ENCODE peak calls at places on chromosomes 13 and 19, in five cellular contexts. G, T, F, S and C are unnamed samples.

GRCh38 chr19:35894342-35894741 is 6.0 kb downstream of the NFKBID start:
- DNase-seq in G (no peak), T (no peak), F (no peak), S (no peak), C (no peak)

GRCh38 chr13:19586904-19587634 is 25.7 kb upstream of the TPTE2 start:
- DNase-seq in G (peak; percentile 26), T (no peak), F (peak; percentile 79), S (peak; percentile 34), C (peak; percentile 52)

GRCh38 chr13:36101157-36101556 is 30.0 kb downstream of the DCLK1 start:
- DNase-seq in G (no peak), T (no peak), F (no peak), S (no peak), C (no peak)

GRCh38 chr19:19488041-19488874 is 27.1 kb downstream of the TSSK6 start:
- DNase-seq in G (peak; percentile 16), T (no peak), F (no peak), S (no peak), C (no peak)

GRCh38 chr13:99220199-99220931 is 19.7 kb downstream of the UBAC2 start:
- DNase-seq in G (no peak), T (no peak), F (no peak), S (no peak), C (peak; percentile 68)

GRCh38 chr13:47555235-47555634 is 445.8 kb downstream of the SUCLA2 start:
- DNase-seq in G (no peak), T (no peak), F (no peak), S (peak; percentile 51), C (no peak)

GRCh38 chr13:28346136-28346535 is 148.8 kb downstream of the FLT1 start:
- DNase-seq in G (no peak), T (no peak), F (no peak), S (peak; percentile 38), C (no peak)

GRCh38 chr19:17289489-17289888 is 7.8 kb downstream of the ANKLE1 start:
- DNase-seq in G (peak; percentile 85), T (no peak), F (peak; percentile 80), S (peak; percentile 90), C (no peak)

GRCh38 chr19:22634450-22634827 is 315 bp downstream of the ZNF492 start:
- DNase-seq in G (peak; percentile 50), T (no peak), F (no peak), S (no peak), C (no peak)

GRCh38 chr19:46955114-46955812 is 64.4 kb upstream of the NPAS1 start:
- DNase-seq in G (peak; percentile 74), T (no peak), F (peak; percentile 31), S (peak; percentile 52), C (peak; percentile 43)

GRCh38 chr19:47351545-47351944 is 2.4 kb downstream of the DHX34 start:
- DNase-seq in G (peak; percentile 37), T (no peak), F (peak; percentile 54), S (peak; percentile 27), C (peak; percentile 14)

GRCh38 chr19:19475845-19476828 is 39.2 kb downstream of the TSSK6 start:
- DNase-seq in G (peak; percentile 31), T (no peak), F (peak; percentile 26), S (no peak), C (no peak)

GRCh38 chr13:27170521-27171243 is 929 bp downstream of the USP12 start:
- DNase-seq in G (peak; percentile 87), T (peak; percentile 36), F (peak; percentile 50), S (no peak), C (peak; percentile 67)

GRCh38 chr19:58097349-58097748 is 682 bp downstream of the ZSCAN18 start:
- DNase-seq in G (no peak), T (no peak), F (no peak), S (no peak), C (no peak)

GRCh38 chr19:10283786-10284540 is 2.8 kb upstream of the ICAM4 start:
- DNase-seq in G (no peak), T (no peak), F (no peak), S (no peak), C (no peak)
- H3K4me2 ChIP-seq in G (no peak overlapping the region), T (peak overlapping the region; percentile 54), F (no peak overlapping the region), S (no peak overlapping the region), C (no peak overlapping the region)

GRCh38 chr19:53823380-53824120 is 564 bp downstream of the NLRP12 start:
- DNase-seq in G (no peak), T (peak; percentile 53), F (no peak), S (no peak), C (no peak)
- H3K27ac ChIP-seq in G (no peak overlapping the region), T (no peak overlapping the region), F (no peak overlapping the region), S (no peak overlapping the region), C (no peak overlapping the region)

GRCh38 chr13:30874561-30874960 is 31.5 kb upstream of the MEDAG start:
- DNase-seq in G (peak; percentile 62), T (no peak), F (no peak), S (no peak), C (no peak)

GRCh38 chr13:30872685-30873443 is 33.2 kb upstream of the MEDAG start:
- DNase-seq in G (peak; percentile 95), T (no peak), F (no peak), S (peak; percentile 94), C (no peak)

GRCh38 chr13:30872195-30872594 is 33.9 kb upstream of the MEDAG start:
- DNase-seq in G (no peak), T (no peak), F (no peak), S (no peak), C (no peak)

GRCh38 chr13:30874111-30874510 is 32.0 kb upstream of the MEDAG start:
- DNase-seq in G (no peak), T (no peak), F (no peak), S (no peak), C (no peak)

GRCh38 chr13:30873519-30873918 is 32.6 kb upstream of the MEDAG start:
- DNase-seq in G (no peak), T (no peak), F (no peak), S (peak; percentile 19), C (no peak)
- H3K4me2 ChIP-seq in G (peak overlapping the region; percentile 79), T (no peak overlapping the region), F (no peak overlapping the region), S (no peak overlapping the region), C (no peak overlapping the region)

GRCh38 chr19:7917292-7918061 is 2.7 kb upstream of the SNAPC2 start:
- DNase-seq in G (peak; percentile 88), T (peak; percentile 60), F (peak; percentile 44), S (peak; percentile 45), C (no peak)
- H3K27ac ChIP-seq in G (peak overlapping the region; percentile 31), T (no peak overlapping the region), F (no peak overlapping the region), S (no peak overlapping the region), C (no peak overlapping the region)

GRCh38 chr19:1211494-1212234 is 6.1 kb downstream of the STK11 start:
- DNase-seq in G (no peak), T (no peak), F (no peak), S (no peak), C (no peak)

GRCh38 chr19:1214862-1215731 is 9.5 kb downstream of the STK11 start:
- DNase-seq in G (peak; percentile 53), T (peak; percentile 60), F (no peak), S (no peak), C (no peak)

GRCh38 chr19:1216756-1217155 is 11.2 kb downstream of the STK11 start:
- DNase-seq in G (no peak), T (no peak), F (no peak), S (no peak), C (no peak)

GRCh38 chr19:1214299-1214861 is 8.8 kb downstream of the STK11 start:
- DNase-seq in G (no peak), T (no peak), F (no peak), S (no peak), C (no peak)

GRCh38 chr19:1213391-1214286 is 8.1 kb downstream of the STK11 start:
- DNase-seq in G (peak; percentile 71), T (no peak), F (no peak), S (peak; percentile 58), C (no peak)
- H3K4me2 ChIP-seq in G (peak overlapping the region; percentile 26), T (no peak overlapping the region), F (peak overlapping the region; percentile 6), S (no peak overlapping the region), C (no peak overlapping the region)

GRCh38 chr19:38277549-38277948 is 13.2 kb downstream of the SPINT2 start:
- DNase-seq in G (peak; percentile 70), T (peak; percentile 25), F (no peak), S (peak; percentile 35), C (no peak)
- H3K27ac ChIP-seq in G (peak overlapping the region; percentile 66), T (peak overlapping the region; percentile 75), F (no peak overlapping the region), S (peak overlapping the region; percentile 92), C (no peak overlapping the region)

DNA sequence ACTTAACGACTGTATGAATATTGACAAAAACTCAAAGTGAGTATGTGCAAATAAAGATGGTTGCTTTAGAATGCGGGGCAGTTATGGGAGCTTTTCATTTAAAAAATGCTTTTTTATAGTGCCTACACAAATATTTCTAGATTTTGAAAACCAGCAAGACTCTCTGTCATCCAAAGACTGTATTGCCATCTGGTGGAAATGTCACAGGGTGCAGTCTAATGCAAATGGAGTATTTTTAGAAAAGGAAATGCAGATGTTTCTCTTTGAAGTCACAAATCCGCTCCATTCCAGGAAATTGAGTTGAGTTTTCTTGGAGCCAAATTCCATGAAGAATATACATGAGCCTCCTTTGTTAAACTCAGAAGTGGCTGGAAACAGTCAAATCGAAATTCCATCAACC is 2.3 kb upstream of the C1QTNF9B start:
- DNase-seq in G (peak; percentile 64), T (peak; percentile 11), F (peak; percentile 33), S (peak; percentile 74), C (peak; percentile 32)
- H3K4me2 ChIP-seq in G (peak overlapping the region; percentile 19), T (no peak overlapping the region), F (no peak overlapping the region), S (peak overlapping the region; percentile 19), C (peak overlapping the region; percentile 27)